ENCODE peak calls at places on chromosomes 1 and 21, in four cellular contexts. N is neural progenitor cell, A is OCI-LY7, S is foreskin keratinocyte. U is an unnamed sample.

GRCh38 chr1:42952353-42953001 is 6.2 kb downstream of the SLC2A1 start:
- DNase-seq in N (no peak), A (peak; percentile 92), S (no peak), U (no peak)

GRCh38 chr1:61237659-61238370 is 155.5 kb downstream of the NFIA start:
- DNase-seq in N (no peak), A (no peak), S (no peak), U (no peak)

GRCh38 chr21:45376459-45377324 is 28.3 kb upstream of the COL18A1 start:
- DNase-seq in N (no peak), A (no peak), S (no peak), U (no peak)

GRCh38 chr1:24966724-24967346 is 36.8 kb upstream of the RUNX3 start:
- DNase-seq in N (no peak), A (no peak), S (no peak), U (no peak)

GRCh38 chr21:46171996-46172862 is 12.0 kb downstream of the SPATC1L start:
- DNase-seq in N (no peak), A (peak; percentile 4), S (no peak), U (no peak)

GRCh38 chr1:248243204-248243603 is 12.0 kb downstream of the OR2M4 start:
- DNase-seq in N (peak; percentile 15), A (peak; percentile 46), S (peak; percentile 1), U (no peak)

GRCh38 chr1:41498809-41499208 is 14.3 kb upstream of the EDN2 start:
- DNase-seq in N (no peak), A (no peak), S (no peak), U (peak; percentile 87)

GRCh38 chr1:112672009-112672408 is 2.5 kb upstream of the MOV10 start:
- DNase-seq in N (no peak), A (no peak), S (no peak), U (no peak)

GRCh38 chr1:221714227-221715116 is 27.4 kb downstream of the DUSP10 start:
- DNase-seq in N (peak; percentile 20), A (no peak), S (no peak), U (no peak)

GRCh38 chr1:85278853-85279314 is 2.5 kb upstream of the BCL10 start:
- DNase-seq in N (no peak), A (no peak), S (peak; percentile 89), U (no peak)

DNA sequence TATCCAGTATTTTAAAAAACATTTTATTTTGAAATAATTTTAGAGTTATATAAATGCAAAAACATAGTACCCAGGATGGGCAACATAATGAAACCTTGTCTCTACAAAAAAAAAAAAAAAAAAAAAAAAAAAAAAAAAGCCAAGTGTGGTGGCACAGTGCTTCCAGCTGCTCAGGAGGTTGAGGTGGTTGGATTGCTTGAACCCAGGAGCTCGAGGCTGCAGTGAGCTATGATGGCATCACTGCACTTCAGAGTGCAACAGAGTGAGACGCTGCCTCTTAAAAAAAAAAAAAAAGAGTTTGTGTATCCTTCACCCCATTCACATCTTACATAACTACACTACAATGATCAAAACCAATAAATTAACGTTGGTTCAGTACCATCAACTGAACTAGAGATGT is 115.6 kb upstream of the KIF26B start:
- DNase-seq in N (no peak), A (no peak), S (no peak), U (no peak)
- H3K27ac ChIP-seq in N (no peak overlapping the region), A (no peak overlapping the region), S (no peak overlapping the region), U (no peak overlapping the region)

DNA sequence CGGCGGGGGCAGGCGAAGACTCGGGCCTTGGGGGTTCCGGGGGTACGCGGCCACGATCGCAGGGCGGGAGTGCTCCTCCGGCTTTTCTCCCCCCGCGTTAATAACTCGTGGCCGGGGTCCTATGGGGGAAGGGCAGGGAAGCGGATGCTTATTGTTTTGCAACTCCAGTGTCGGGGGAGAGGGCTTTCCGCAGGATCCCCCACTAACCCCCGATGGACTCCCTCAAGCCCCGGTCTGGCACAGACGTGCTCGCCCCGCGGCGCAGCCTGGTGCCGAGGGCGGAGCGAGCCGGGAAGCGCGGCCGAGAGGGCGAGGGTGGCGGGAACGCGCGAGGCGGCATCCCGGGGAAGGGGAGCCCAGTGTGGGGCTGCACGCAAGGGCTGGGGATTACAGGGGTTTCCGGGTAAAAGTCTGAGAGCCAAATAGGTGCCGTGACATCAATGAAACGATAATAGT is 717 bp downstream of the UCK2 start:
- DNase-seq in N (peak; percentile 65), A (peak; percentile 79), S (no peak), U (peak; percentile 72)
- TF ChIP-seq CTCF in N (no peak), A (peak; percentile 43), S (no peak), U (no peak)

DNA sequence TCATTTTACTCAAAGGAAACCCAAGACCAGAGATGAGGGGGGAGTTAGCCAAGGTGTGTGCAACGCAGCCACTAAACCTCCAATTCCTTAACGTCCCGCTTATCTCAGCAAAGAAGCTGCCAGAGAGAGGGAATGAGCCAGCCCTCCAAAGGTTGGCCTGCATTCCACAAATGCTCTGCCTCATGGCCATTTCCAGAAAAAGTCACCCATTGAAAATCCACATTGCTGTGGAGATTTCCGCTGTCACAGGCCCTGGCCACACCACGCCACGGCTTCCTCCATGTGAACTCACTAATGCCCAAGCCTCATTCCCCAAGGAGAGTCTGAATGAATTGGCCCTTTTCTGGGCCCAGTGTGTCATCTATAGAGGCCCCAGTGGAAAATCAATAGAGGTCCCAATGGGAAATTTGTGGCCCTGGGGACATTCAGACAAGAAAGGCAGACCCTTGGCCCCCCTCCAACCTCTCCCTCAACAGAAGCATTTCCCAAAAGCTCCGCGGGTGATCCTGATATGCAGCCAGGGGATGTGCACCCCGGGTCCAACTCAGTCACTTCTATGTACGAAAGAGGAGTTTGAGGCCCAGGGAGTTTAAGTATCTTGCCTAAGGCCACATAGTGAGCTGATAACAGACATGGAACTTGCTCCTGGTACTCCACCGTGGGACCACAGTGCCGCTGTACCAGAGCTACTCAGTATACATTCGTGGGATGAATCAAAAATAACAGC is 8.8 kb downstream of the EPHA2 start:
- DNase-seq in N (no peak), A (no peak), S (no peak), U (no peak)
- H3K4me1 ChIP-seq in N (peaks cover 51% of the 10 kb centered on the region), A (no peaks in the 10 kb centered on the region), S (peaks cover 49% of the 10 kb centered on the region), U (peaks cover 54% of the 10 kb centered on the region)

GRCh38 chr21:20351138-20351537 is 647.1 kb upstream of the NCAM2 start:
- DNase-seq in N (no peak), A (no peak), S (no peak), U (no peak)
- H3K27ac ChIP-seq in N (no peak overlapping the region), A (no peak overlapping the region), S (no peak overlapping the region), U (no peak overlapping the region)

GRCh38 chr1:28719332-28719619 is 17.5 kb upstream of the YTHDF2 start:
- DNase-seq in N (no peak), A (no peak), S (no peak), U (no peak)
- TF ChIP-seq CTCF in N (no peak), A (peak; percentile 58), S (peak; percentile 36), U (no peak)

DNA sequence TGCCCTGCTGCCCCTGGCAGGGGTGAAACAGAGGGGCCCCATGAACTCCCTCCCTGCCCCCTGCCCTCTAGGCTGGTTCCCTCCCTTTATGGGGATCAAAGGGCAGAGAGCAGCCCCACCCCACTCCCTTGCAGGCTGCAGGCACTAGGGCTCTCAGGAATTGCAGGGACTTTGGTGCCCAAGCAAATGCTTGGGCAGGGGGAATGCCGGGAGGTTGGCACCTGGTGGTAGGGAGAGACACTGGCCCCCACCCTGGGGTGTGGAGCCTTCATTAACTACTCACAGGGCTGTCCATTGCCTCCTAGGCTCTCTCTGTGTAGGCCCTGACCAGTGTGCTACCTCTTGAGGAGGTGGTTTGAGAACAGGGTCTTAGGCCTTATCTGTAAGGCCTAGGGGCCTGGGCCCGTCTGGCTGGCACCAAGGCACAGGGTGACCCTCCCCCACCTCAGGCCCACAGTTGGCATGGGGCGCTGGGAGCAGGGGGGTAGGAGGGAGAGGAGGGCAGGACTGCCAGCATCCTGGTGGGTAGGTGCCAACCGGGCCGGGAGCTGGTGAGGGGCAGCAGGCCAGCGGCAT is 4.7 kb downstream of the ZBTB7B start:
- DNase-seq in N (no peak), A (no peak), S (no peak), U (no peak)
- H3K4me1 ChIP-seq in N (peaks cover 42% of the 10 kb centered on the region), A (peaks cover 67% of the 10 kb centered on the region), S (peaks cover 17% of the 10 kb centered on the region), U (peaks cover 18% of the 10 kb centered on the region)